ENCODE peak calls at places on chromosomes 16 and 17, in ten cellular contexts. B is HCT116, A is PC-9, K is left lung, Q is Peyer's patch, X is A549, R is H9, J is psoas muscle, G is OCI-LY7, W is vagina. S is an unnamed sample. For H3K9me3, the result is how much of the 10 kb centered on the place peaks cover.

GRCh38 chr17:17146791-17147406 is 59.2 kb downstream of the PLD6 start:
- DNase-seq in J (peak), K (peak), G (peak), X (peak), W (no peak), B (peak), Q (no peak), R (peak), A (no peak), S (no peak)

GRCh38 chr17:78038748-78039288 is 80.3 kb downstream of the TNRC6C start:
- DNase-seq in R (no peak), W (no peak), B (no peak), A (no peak), Q (no peak), K (no peak), G (no peak), X (no peak), J (no peak), S (no peak)

GRCh38 chr17:78883533-78884131 is 19.4 kb downstream of the CEP295NL start:
- DNase-seq in W (peak), K (peak), J (peak), X (peak), B (peak), R (peak), A (peak), G (no peak), Q (peak), S (no peak)

GRCh38 chr17:17752822-17753448 is 71.7 kb downstream of the RAI1 start:
- DNase-seq in A (no peak), K (peak), B (no peak), X (no peak), Q (no peak), R (peak), G (peak), W (no peak), J (no peak), S (no peak)

GRCh38 chr17:82636626-82637598 is 11.3 kb downstream of the WDR45B start:
- DNase-seq in X (no peak), B (no peak), Q (no peak), G (no peak), R (no peak), K (peak), A (peak), J (no peak), W (no peak), S (no peak)

GRCh38 chr16:84024854-84025253 is 17.7 kb downstream of the SLC38A8 start:
- DNase-seq in R (no peak), K (no peak), W (no peak), B (no peak), X (peak), A (no peak), J (no peak), Q (no peak), G (no peak), S (no peak)

GRCh38 chr17:73007447-73007846 is 85.0 kb downstream of the SLC39A11 start:
- DNase-seq in G (no peak), K (no peak), Q (no peak), W (no peak), A (no peak), B (no peak), X (no peak), R (no peak), J (no peak), S (no peak)

GRCh38 chr16:88727871-88728270 is 21.6 kb downstream of the CTU2 start:
- DNase-seq in A (no peak), Q (no peak), G (no peak), B (no peak), R (no peak), X (no peak), J (no peak), K (no peak), W (no peak), S (no peak)

GRCh38 chr17:4026255-4026654 is 62.0 kb upstream of the ATP2A3 start:
- DNase-seq in J (no peak), Q (no peak), A (no peak), R (no peak), W (no peak), X (no peak), K (no peak), B (no peak), G (no peak), S (no peak)
- H3K9me3 ChIP-seq in J (under half), Q (under half), A (half or more), R (under half), W (under half), X (half or more), K (under half), B (under half), G (under half), S (under half)

GRCh38 chr16:5466551-5466950 is 369.0 kb upstream of the EEF2KMT start:
- DNase-seq in W (no peak), K (no peak), J (no peak), X (no peak), B (no peak), A (no peak), R (peak), Q (no peak), G (no peak), S (no peak)
- TF ChIP-seq CTCF in W (no peak), K (no peak), J (no peak), X (no peak), B (no peak), A (no peak), R (peak), Q (no peak), G (no peak), S (no peak)

GRCh38 chr17:45980855-45981254 is 18.2 kb upstream of the STH start:
- DNase-seq in K (peak), Q (no peak), W (no peak), A (no peak), J (no peak), R (no peak), G (no peak), B (no peak), X (no peak), S (no peak)
- H3K9me3 ChIP-seq in K (under half), Q (under half), W (under half), A (under half), J (under half), R (under half), G (under half), B (under half), X (under half), S (under half)

GRCh38 chr16:72689851-72690250 is 358.1 kb downstream of the ZFHX3 start:
- DNase-seq in R (no peak), B (no peak), G (no peak), A (no peak), Q (no peak), W (no peak), J (no peak), K (no peak), X (no peak), S (no peak)
- TF ChIP-seq CTCF in R (no peak), B (no peak), G (no peak), A (no peak), Q (no peak), W (no peak), J (no peak), K (no peak), X (no peak), S (no peak)